ENCODE peak calls at places on chromosome 14, in ten cellular contexts. E is naive thymus-derived CD8-positive, alpha-beta T cell; G is PC-3; S is activated B cell treated with CpG ODN at 0.5 μM for 24 hours; J is hypothalamus; O is NCI-H460; F is WTC11; C is activated CD4-positive, alpha-beta T cell treated with anti-CD3 and anti-CD28 coated beads, Interleukin-2, amount 10 ng/mL, durations not matched to agents 7 days and 5 days; P is mucosa of gallbladder; K is heart left ventricle. M is an unnamed sample.

GRCh38 chr14:67680121-67680602 is 5.7 kb upstream of the VTI1B start:
- DNase-seq in E (no peak), G (peak; percentile 79), S (no peak), J (no peak), O (no peak), F (no peak), C (peak; percentile 43), P (no peak), K (no peak), M (no peak)

GRCh38 chr14:51209457-51209856 is 30.6 kb upstream of the TMX1 start:
- DNase-seq in E (no peak), G (no peak), S (no peak), J (no peak), O (no peak), F (no peak), C (no peak), P (no peak), K (no peak), M (no peak)

GRCh38 chr14:88614218-88614907 is 51.5 kb downstream of the ZC3H14 start:
- DNase-seq in E (no peak), G (peak; percentile 57), S (no peak), J (no peak), O (no peak), F (no peak), C (no peak), P (no peak), K (no peak), M (no peak)

GRCh38 chr14:48373993-48374392 is 698.6 kb upstream of the MDGA2 start:
- DNase-seq in E (no peak), G (no peak), S (no peak), J (no peak), O (no peak), F (no peak), C (no peak), P (no peak), K (no peak), M (no peak)

GRCh38 chr14:55133416-55133815 is 4.4 kb downstream of the LGALS3 start:
- DNase-seq in E (no peak), G (no peak), S (no peak), J (no peak), O (no peak), F (no peak), C (no peak), P (no peak), K (no peak), M (no peak)

GRCh38 chr14:33271891-33272290 is 333.2 kb downstream of the NPAS3 start:
- DNase-seq in E (no peak), G (no peak), S (no peak), J (no peak), O (no peak), F (no peak), C (no peak), P (no peak), K (no peak), M (no peak)

GRCh38 chr14:67241416-67242362 is at the start of gene PALS1:
- DNase-seq in E (no peak), G (peak; percentile 81), S (peak; percentile 73), J (no peak), O (peak; percentile 59), F (no peak), C (peak; percentile 39), P (peak; percentile 43), K (no peak), M (peak; percentile 77)

GRCh38 chr14:74826574-74826973 is 49.4 kb downstream of the PROX2 start:
- DNase-seq in E (no peak), G (no peak), S (no peak), J (no peak), O (no peak), F (peak; percentile 16), C (no peak), P (no peak), K (no peak), M (no peak)

GRCh38 chr14:61102549-61103466 is 121.8 kb downstream of the SLC38A6 start:
- DNase-seq in E (no peak), G (peak; percentile 31), S (no peak), J (no peak), O (no peak), F (no peak), C (no peak), P (no peak), K (no peak), M (no peak)

GRCh38 chr14:51824191-51824590 is 36.2 kb upstream of the GNG2 start:
- DNase-seq in E (no peak), G (no peak), S (no peak), J (no peak), O (no peak), F (no peak), C (no peak), P (no peak), K (no peak), M (no peak)

GRCh38 chr14:74642011-74642410 is 30.0 kb upstream of the LTBP2 start:
- DNase-seq in E (no peak), G (no peak), S (no peak), J (no peak), O (no peak), F (no peak), C (no peak), P (no peak), K (no peak), M (no peak)

GRCh38 chr14:23937121-23937692 is 16.4 kb upstream of the DHRS4 start:
- DNase-seq in E (no peak), G (no peak), S (no peak), J (no peak), O (no peak), F (no peak), C (no peak), P (no peak), K (no peak), M (no peak)

GRCh38 chr14:25375639-25376038 is 325.7 kb upstream of the STXBP6 start:
- DNase-seq in E (no peak), G (no peak), S (no peak), J (no peak), O (no peak), F (no peak), C (no peak), P (no peak), K (no peak), M (no peak)

GRCh38 chr14:70239802-70240201 is 51.1 kb upstream of the SLC8A3 start:
- DNase-seq in E (no peak), G (no peak), S (no peak), J (no peak), O (no peak), F (no peak), C (no peak), P (no peak), K (no peak), M (no peak)

GRCh38 chr14:50366589-50366988 is 30.1 kb downstream of the CDKL1 start:
- DNase-seq in E (no peak), G (no peak), S (no peak), J (no peak), O (no peak), F (no peak), C (no peak), P (no peak), K (no peak), M (no peak)

GRCh38 chr14:94316692-94317091 is 6.4 kb downstream of the SERPINA6 start:
- DNase-seq in E (no peak), G (no peak), S (no peak), J (no peak), O (no peak), F (no peak), C (no peak), P (no peak), K (no peak), M (no peak)

GRCh38 chr14:92630367-92630766 is 116.8 kb downstream of the RIN3 start:
- DNase-seq in E (no peak), G (no peak), S (no peak), J (no peak), O (no peak), F (no peak), C (no peak), P (no peak), K (no peak), M (no peak)

M was measured in pons.